ENCODE peak calls at places on chromosomes 1 and 21, in six cellular contexts. L is HFFc6, J is memory B cell, C is activated T-helper 1 cell treated with Interleukin-2 at 50 U/mL for 16 hours, V is hippocampal formation, N is endothelial cell. P is an unnamed sample.

GRCh38 chr1:198935371-198935921 is 296.6 kb downstream of the PTPRC start:
- DNase-seq in L (peak), J (no peak), C (peak), V (peak), N (peak), P (peak)

GRCh38 chr1:26915204-26915842 is 1.5 kb upstream of the NR0B2 start:
- DNase-seq in L (no peak), J (no peak), C (no peak), V (no peak), N (no peak), P (no peak)

GRCh38 chr1:99119193-99119592 is 114.5 kb upstream of the PLPPR5 start:
- DNase-seq in L (no peak), J (no peak), C (no peak), V (no peak), N (no peak), P (no peak)

GRCh38 chr1:154097873-154098272 is 57.0 kb downstream of the NUP210L start:
- DNase-seq in L (no peak), J (no peak), C (no peak), V (no peak), N (no peak), P (no peak)

GRCh38 chr1:36108314-36108713 is 16.7 kb downstream of the COL8A2 start:
- DNase-seq in L (peak), J (no peak), C (no peak), V (no peak), N (no peak), P (no peak)

GRCh38 chr1:162349635-162350330 is 26.9 kb downstream of the SPATA46 start:
- DNase-seq in L (peak), J (no peak), C (no peak), V (no peak), N (no peak), P (no peak)

GRCh38 chr1:2911391-2912178 is 109.7 kb upstream of the ACTRT2 start:
- DNase-seq in L (no peak), J (no peak), C (no peak), V (no peak), N (no peak), P (no peak)

GRCh38 chr1:9736241-9736640 is 84.7 kb downstream of the PIK3CD start:
- DNase-seq in L (no peak), J (no peak), C (no peak), V (no peak), N (no peak), P (no peak)

GRCh38 chr1:23629728-23630290 is 61.8 kb upstream of the RPL11 start:
- DNase-seq in L (no peak), J (no peak), C (no peak), V (no peak), N (no peak), P (no peak)

GRCh38 chr21:15986277-15986676 is 256.5 kb downstream of the USP25 start:
- DNase-seq in L (no peak), J (no peak), C (no peak), V (no peak), N (no peak), P (no peak)

GRCh38 chr21:42463861-42464515 is 32.0 kb downstream of the RSPH1 start:
- DNase-seq in L (no peak), J (peak), C (peak), V (peak), N (peak), P (peak)

GRCh38 chr21:14603202-14603601 is 57.1 kb upstream of the SAMSN1 start:
- DNase-seq in L (peak), J (no peak), C (no peak), V (no peak), N (no peak), P (no peak)

GRCh38 chr1:147545133-147545532 is 3.8 kb downstream of the BCL9 start:
- DNase-seq in L (peak), J (peak), C (peak), V (no peak), N (no peak), P (peak)

GRCh38 chr1:192958871-192959270 is 100.3 kb downstream of the UCHL5 start:
- DNase-seq in L (no peak), J (no peak), C (no peak), V (no peak), N (no peak), P (no peak)

GRCh38 chr1:8378202-8378601 is 60.3 kb downstream of the SLC45A1 start:
- DNase-seq in L (no peak), J (no peak), C (no peak), V (no peak), N (no peak), P (no peak)

GRCh38 chr1:110559157-110559556 is 40.2 kb upstream of the KCNA10 start:
- DNase-seq in L (no peak), J (no peak), C (no peak), V (no peak), N (no peak), P (no peak)